ENCODE peak calls at places on chromosomes 2 and 18, in four cellular contexts. Q is astrocyte of the spinal cord, C is colonic mucosa, K is GM20000. S is an unnamed sample.

GRCh38 chr2:218746960-218747359 is 35.0 kb upstream of the CYP27A1 start:
- DNase-seq in Q (no peak), C (no peak), K (no peak), S (no peak)

GRCh38 chr18:49854681-49855080 is 41.3 kb upstream of the ACAA2 start:
- DNase-seq in Q (no peak), C (no peak), K (no peak), S (no peak)

GRCh38 chr18:69759046-69759445 is 188.6 kb downstream of the CD226 start:
- DNase-seq in Q (peak; percentile 5), C (no peak), K (no peak), S (no peak)

GRCh38 chr2:7523557-7524210 is 606.5 kb downstream of the RNF144A start:
- DNase-seq in Q (no peak), C (no peak), K (no peak), S (no peak)

GRCh38 chr2:222127660-222128059 is 171.1 kb downstream of the PAX3 start:
- DNase-seq in Q (no peak), C (no peak), K (no peak), S (no peak)

GRCh38 chr18:64055019-64055418 is 85.1 kb downstream of the SERPINB8 start:
- DNase-seq in Q (no peak), C (no peak), K (no peak), S (no peak)

GRCh38 chr2:70553334-70553583 is 367 bp downstream of the TGFA start:
- DNase-seq in Q (no peak), C (peak; percentile 67), K (no peak), S (no peak)

GRCh38 chr2:45533771-45534170 is 77.3 kb downstream of the SRBD1 start:
- DNase-seq in Q (peak; percentile 43), C (no peak), K (no peak), S (no peak)

GRCh38 chr18:61569176-61569892 is 236.1 kb downstream of the CDH20 start:
- DNase-seq in Q (peak; percentile 80), C (no peak), K (no peak), S (no peak)

GRCh38 chr2:41905597-41906324 is 142.1 kb upstream of the PKDCC start:
- DNase-seq in Q (no peak), C (no peak), K (no peak), S (no peak)

GRCh38 chr2:105906481-105906880 is 161.8 kb downstream of the NCK2 start:
- DNase-seq in Q (no peak), C (no peak), K (no peak), S (no peak)

GRCh38 chr2:126715111-126715510 is 59.2 kb downstream of the GYPC start:
- DNase-seq in Q (no peak), C (no peak), K (no peak), S (no peak)

GRCh38 chr2:24082787-24083566 is 1.7 kb downstream of the TP53I3 start:
- DNase-seq in Q (no peak), C (no peak), K (no peak), S (no peak)

GRCh38 chr2:88654714-88655113 is 27.4 kb upstream of the EIF2AK3 start:
- DNase-seq in Q (peak; percentile 37), C (no peak), K (no peak), S (no peak)

GRCh38 chr2:182298456-182298855 is 128.4 kb downstream of the PDE1A start:
- DNase-seq in Q (no peak), C (no peak), K (no peak), S (no peak)

GRCh38 chr2:6069354-6069753 is 377.2 kb downstream of the SOX11 start:
- DNase-seq in Q (peak; percentile 16), C (no peak), K (no peak), S (no peak)

GRCh38 chr18:830315-830901 is 18.4 kb upstream of the YES1 start:
- DNase-seq in Q (peak; percentile 81), C (no peak), K (peak; percentile 17), S (no peak)

GRCh38 chr18:36321636-36322407 is 24.3 kb downstream of the FHOD3 start:
- DNase-seq in Q (peak; percentile 55), C (no peak), K (no peak), S (no peak)

GRCh38 chr2:235666240-235666781 is 172.5 kb downstream of the AGAP1 start:
- DNase-seq in Q (peak; percentile 93), C (peak; percentile 70), K (no peak), S (no peak)

GRCh38 chr18:21599585-21600525 is 649 bp downstream of the ESCO1 start:
- DNase-seq in Q (peak; percentile 7), C (peak; percentile 62), K (no peak), S (no peak)

GRCh38 chr2:165952600-165953210 is 871 bp downstream of the TTC21B start:
- DNase-seq in Q (peak; percentile 27), C (no peak), K (no peak), S (no peak)

GRCh38 chr18:10437837-10438236 is 16.6 kb upstream of the APCDD1 start:
- DNase-seq in Q (no peak), C (no peak), K (no peak), S (no peak)

GRCh38 chr18:65409266-65409665 is 341.5 kb upstream of the CDH7 start:
- DNase-seq in Q (no peak), C (no peak), K (no peak), S (no peak)

GRCh38 chr2:121196132-121196848 is 88.7 kb downstream of the TFCP2L1 start:
- DNase-seq in Q (no peak), C (no peak), K (no peak), S (no peak)

GRCh38 chr2:218717262-218717661 is 6.6 kb downstream of the TTLL4 start:
- DNase-seq in Q (peak; percentile 24), C (peak; percentile 20), K (no peak), S (no peak)

GRCh38 chr2:233928594-233929351 is 11.6 kb downstream of the TRPM8 start:
- DNase-seq in Q (peak; percentile 29), C (peak; percentile 32), K (no peak), S (no peak)

GRCh38 chr2:165390875-165391274 is 78.6 kb upstream of the CSRNP3 start:
- DNase-seq in Q (no peak), C (no peak), K (no peak), S (no peak)

GRCh38 chr2:85428343-85428881 is 9.9 kb downstream of the SH2D6 start:
- DNase-seq in Q (no peak), C (no peak), K (no peak), S (no peak)

GRCh38 chr2:10678225-10678624 is 11.6 kb downstream of the NOL10 start:
- DNase-seq in Q (no peak), C (no peak), K (no peak), S (no peak)

GRCh38 chr18:62205824-62206223 is 18.8 kb downstream of the RELCH start:
- DNase-seq in Q (no peak), C (no peak), K (no peak), S (no peak)

DNA sequence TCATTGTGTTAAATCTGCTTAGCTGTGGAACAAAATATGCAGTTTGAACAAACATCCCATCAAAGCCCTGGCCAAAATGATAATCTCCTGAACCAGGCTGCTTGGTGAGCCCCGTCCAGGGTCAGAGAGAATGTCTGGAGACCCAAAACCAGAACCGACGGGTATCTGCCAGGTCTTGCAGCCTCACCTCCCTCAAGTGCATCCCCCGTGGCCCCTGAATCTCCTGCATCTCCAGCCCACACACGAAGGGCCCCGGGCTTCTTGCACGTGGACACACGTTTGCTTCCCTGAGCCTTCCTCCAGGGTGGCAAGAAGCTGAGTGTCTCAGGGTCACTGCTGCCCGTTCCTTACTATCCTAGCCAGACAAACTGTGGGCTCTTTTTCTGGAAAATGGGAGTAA is 50.5 kb upstream of the PXDN start:
- DNase-seq in Q (no peak), C (no peak), K (no peak), S (no peak)
- TF ChIP-seq CTCF in Q (no peak), C (no peak), K (no peak), S (no peak)

GRCh38 chr2:197804758-197805597 is 585 bp downstream of the PLCL1 start:
- DNase-seq in Q (peak; percentile 13), C (peak; percentile 29), K (peak; percentile 54), S (no peak)
- TF ChIP-seq CTCF in Q (no peak), C (no peak), K (no peak), S (no peak)

GRCh38 chr2:64311948-64312621 is 141.9 kb upstream of the LGALSL start:
- DNase-seq in Q (peak; percentile 74), C (peak; percentile 79), K (no peak), S (no peak)
- TF ChIP-seq CTCF in Q (peak; percentile 60), C (peak; percentile 52), K (no peak), S (no peak)

DNA sequence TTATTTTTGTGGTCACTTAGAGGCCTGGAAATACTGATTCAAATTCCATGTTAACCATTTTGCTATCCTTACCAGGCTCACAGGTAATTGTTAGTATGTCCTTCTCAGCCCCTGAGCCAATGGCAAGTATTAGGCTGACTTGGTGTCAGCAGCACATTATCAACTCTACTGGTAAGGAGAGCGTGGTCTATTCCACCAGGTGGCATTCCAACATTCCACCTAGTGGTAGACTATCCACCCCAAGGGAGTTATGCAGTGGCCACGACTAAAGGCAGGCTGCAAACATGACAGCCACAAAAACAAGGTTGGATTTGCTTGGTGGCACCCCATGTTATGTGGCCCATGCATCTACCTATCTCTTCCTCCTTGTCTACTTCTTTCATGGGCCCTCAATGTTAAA is 31.8 kb upstream of the GCC2 start:
- DNase-seq in Q (no peak), C (no peak), K (no peak), S (no peak)
- TF ChIP-seq CTCF in Q (no peak), C (peak; percentile 28), K (no peak), S (peak; percentile 35)

DNA sequence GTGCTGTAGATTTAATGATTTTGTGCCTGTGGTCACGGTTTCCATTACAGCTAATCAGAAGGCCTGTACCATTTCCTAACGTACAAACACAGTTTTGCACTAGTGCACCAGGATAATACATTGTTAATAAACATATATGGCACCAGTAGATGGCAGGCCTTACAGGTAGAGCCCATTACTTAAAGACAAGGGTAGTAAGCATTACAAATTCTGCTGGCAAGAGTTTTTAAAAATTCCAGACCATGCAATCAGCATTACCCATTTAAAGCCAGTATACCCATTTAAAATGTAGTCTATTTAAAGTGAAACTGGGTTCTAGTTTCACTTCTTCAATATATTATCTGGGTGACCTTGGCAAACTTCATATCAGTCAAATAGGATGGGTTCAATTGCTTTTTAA is 224.2 kb downstream of the NUP35 start:
- DNase-seq in Q (no peak), C (no peak), K (no peak), S (no peak)
- TF ChIP-seq CTCF in Q (no peak), C (no peak), K (no peak), S (no peak)

GRCh38 chr2:107648781-107649413 is 177.8 kb upstream of the RGPD4 start:
- DNase-seq in Q (no peak), C (no peak), K (no peak), S (no peak)
- TF ChIP-seq CTCF in Q (no peak), C (no peak), K (no peak), S (no peak)

DNA sequence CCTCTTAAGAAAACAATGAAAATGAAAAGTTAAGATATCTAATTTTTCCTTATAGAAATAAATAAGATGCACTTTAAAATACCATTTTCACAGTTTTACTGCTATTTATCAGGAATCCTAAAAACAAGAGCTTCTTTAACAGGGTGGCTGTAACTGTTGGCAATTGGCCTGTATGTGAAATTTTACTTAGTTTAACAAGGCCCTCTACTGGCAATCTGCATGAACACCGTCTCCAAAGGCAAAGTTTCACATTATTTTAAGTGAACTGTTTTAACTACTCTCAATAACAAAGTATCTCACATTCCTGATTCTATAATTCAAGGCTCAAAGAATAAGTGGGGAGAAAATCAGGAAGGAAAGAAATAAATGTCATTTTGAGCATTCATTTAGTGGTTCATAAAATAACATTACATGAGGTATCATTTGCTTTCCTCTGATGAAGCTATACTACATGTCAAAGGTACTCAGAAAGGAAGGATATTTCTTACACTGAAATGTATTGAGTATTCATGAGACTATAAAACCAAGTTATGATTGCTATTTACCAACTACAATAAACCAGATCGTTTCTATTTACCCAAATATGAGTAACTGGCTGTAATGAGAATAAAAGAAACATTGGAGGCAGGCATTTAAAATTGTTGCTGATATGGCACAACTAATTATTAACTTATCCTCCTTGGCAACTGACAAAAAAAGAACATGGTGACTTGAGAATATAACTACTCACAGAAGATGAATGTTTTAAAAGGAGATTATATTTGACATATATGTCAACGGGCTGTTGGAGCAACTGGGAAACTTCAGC is 7.0 kb downstream of the NCKAP5 start:
- DNase-seq in Q (peak; percentile 85), C (peak; percentile 25), K (peak; percentile 30), S (no peak)
- TF ChIP-seq CTCF in Q (peak; percentile 75), C (peak; percentile 52), K (peak; percentile 40), S (peak; percentile 94)